ENCODE peak calls at places on chromosomes 7 and 10, in nine cellular contexts. N, X, R, K, Y, E, G, M and T are unnamed samples.

GRCh38 chr10:72218756-72219155 is 2.7 kb upstream of the ASCC1 start:
- DNase-seq in N (no peak), X (no peak), R (no peak), K (no peak), Y (no peak), E (no peak), G (no peak), M (no peak), T (no peak)

GRCh38 chr10:28367865-28368541 is 65.1 kb upstream of the MPP7 start:
- DNase-seq in N (no peak), X (peak; percentile 97), R (no peak), K (no peak), Y (peak; percentile 58), E (peak; percentile 17), G (no peak), M (no peak), T (no peak)

GRCh38 chr7:17769918-17770317 is 170.4 kb downstream of the SNX13 start:
- DNase-seq in N (peak; percentile 77), X (peak; percentile 83), R (peak; percentile 70), K (peak; percentile 74), Y (peak; percentile 76), E (peak; percentile 46), G (peak; percentile 83), M (peak; percentile 56), T (peak; percentile 58)

GRCh38 chr10:60384708-60385398 is 4.8 kb downstream of the ANK3 start:
- DNase-seq in N (no peak), X (no peak), R (no peak), K (peak; percentile 99), Y (peak; percentile 89), E (peak; percentile 23), G (peak; percentile 88), M (no peak), T (no peak)

GRCh38 chr7:138282997-138283396 is 177.1 kb upstream of the TRIM24 start:
- DNase-seq in N (no peak), X (no peak), R (no peak), K (peak; percentile 15), Y (no peak), E (no peak), G (no peak), M (no peak), T (no peak)

GRCh38 chr10:69965919-69966662 is 86.6 kb upstream of the MACROH2A2 start:
- DNase-seq in N (no peak), X (no peak), R (no peak), K (no peak), Y (peak; percentile 10), E (no peak), G (no peak), M (no peak), T (no peak)

GRCh38 chr7:92888-93672 is 99.3 kb upstream of the FAM20C start:
- DNase-seq in N (no peak), X (no peak), R (no peak), K (no peak), Y (no peak), E (no peak), G (no peak), M (no peak), T (no peak)

GRCh38 chr7:155862516-155863257 is 50.4 kb upstream of the SHH start:
- DNase-seq in N (no peak), X (no peak), R (no peak), K (no peak), Y (no peak), E (no peak), G (no peak), M (no peak), T (no peak)

GRCh38 chr10:29598861-29599311 is 35.9 kb downstream of the SVIL start:
- DNase-seq in N (no peak), X (no peak), R (no peak), K (no peak), Y (peak; percentile 81), E (peak; percentile 34), G (no peak), M (no peak), T (no peak)

GRCh38 chr7:93861325-93861949 is 29.1 kb downstream of the TFPI2 start:
- DNase-seq in N (no peak), X (no peak), R (no peak), K (no peak), Y (no peak), E (no peak), G (no peak), M (no peak), T (no peak)

GRCh38 chr10:132982301-132982989 is 40.1 kb upstream of the CFAP46 start:
- DNase-seq in N (no peak), X (no peak), R (no peak), K (no peak), Y (no peak), E (peak; percentile 44), G (peak; percentile 78), M (no peak), T (no peak)

GRCh38 chr7:131244259-131244852 is 83.3 kb upstream of the MKLN1 start:
- DNase-seq in N (no peak), X (peak; percentile 24), R (no peak), K (peak; percentile 99), Y (peak; percentile 78), E (peak; percentile 18), G (peak; percentile 88), M (no peak), T (no peak)

GRCh38 chr7:130721486-130722277 is 12.3 kb downstream of the KLF14 start:
- DNase-seq in N (peak; percentile 31), X (peak; percentile 15), R (peak; percentile 52), K (peak; percentile 82), Y (peak; percentile 49), E (peak; percentile 82), G (peak; percentile 94), M (peak; percentile 73), T (peak; percentile 46)

GRCh38 chr10:35416628-35417625 is 80.6 kb downstream of the CCNY start:
- DNase-seq in N (no peak), X (no peak), R (peak; percentile 72), K (no peak), Y (no peak), E (no peak), G (no peak), M (peak; percentile 16), T (no peak)